ENCODE peak calls at places on chromosomes 4 and X, in five cellular contexts. V is activated CD8-positive, alpha-beta T cell treated with anti-CD3 and anti-CD28 coated beads for 36 hours; I is RWPE2; X is GM20000; M is upper lobe of left lung. L is an unnamed sample.

GRCh38 chr4:3649491-3649890 is 116.7 kb upstream of the ADRA2C start:
- DNase-seq in X (no peak), I (no peak), M (no peak), V (no peak), L (no peak)

GRCh38 chrX:15973941-15974340 is 119.3 kb upstream of the AP1S2 start:
- DNase-seq in X (no peak), I (no peak), V (no peak), M (peak), L (no peak)

GRCh38 chr4:68342139-68342538 is 7.8 kb downstream of the YTHDC1 start:
- DNase-seq in V (no peak), M (no peak), I (no peak), X (no peak), L (no peak)

GRCh38 chrX:130082244-130083106 is 27.8 kb downstream of the ELF4 start:
- DNase-seq in X (peak), M (peak), I (no peak), V (peak), L (no peak)

GRCh38 chr4:147596377-147596776 is 20.8 kb upstream of the TMEM184C start:
- DNase-seq in M (no peak), I (no peak), V (no peak), X (peak), L (no peak)

GRCh38 chrX:16125520-16126149 is 2.3 kb downstream of the GRPR start:
- DNase-seq in X (no peak), M (no peak), V (no peak), I (no peak), L (no peak)

GRCh38 chr4:80142396-80143304 is 54.7 kb upstream of the PRDM8 start:
- DNase-seq in M (no peak), V (no peak), X (no peak), I (no peak), L (no peak)

GRCh38 chr4:159979953-159980352 is 877.1 kb downstream of the RAPGEF2 start:
- DNase-seq in I (no peak), M (no peak), X (no peak), V (no peak), L (no peak)

GRCh38 chrX:115233497-115234219 is at the start of gene LRCH2:
- DNase-seq in X (no peak), I (no peak), M (peak), V (no peak), L (peak)

GRCh38 chrX:108735680-108736508 is 469 bp downstream of the IRS4 start:
- DNase-seq in V (no peak), M (no peak), X (peak), I (no peak), L (peak)

GRCh38 chrX:480861-481417 is 94.2 kb upstream of the PPP2R3B start:
- DNase-seq in I (peak), V (peak), M (no peak), X (no peak), L (no peak)

GRCh38 chrX:19855700-19856381 is 31.6 kb downstream of the SH3KBP1 start:
- DNase-seq in I (no peak), M (no peak), X (no peak), V (no peak), L (no peak)

GRCh38 chr4:77385124-77385969 is 220.3 kb upstream of the CXCL13 start:
- DNase-seq in X (peak), I (no peak), V (peak), M (peak), L (no peak)

GRCh38 chr4:149975172-149975571 is 103.1 kb upstream of the DCLK2 start:
- DNase-seq in M (no peak), X (no peak), V (no peak), I (no peak), L (no peak)

GRCh38 chrX:108257556-108257955 is 166.0 kb downstream of the ATG4A start:
- DNase-seq in V (no peak), M (no peak), I (no peak), X (no peak), L (no peak)

GRCh38 chr4:80173387-80173786 is 23.9 kb upstream of the PRDM8 start:
- DNase-seq in I (no peak), X (peak), V (peak), M (no peak), L (no peak)

DNA sequence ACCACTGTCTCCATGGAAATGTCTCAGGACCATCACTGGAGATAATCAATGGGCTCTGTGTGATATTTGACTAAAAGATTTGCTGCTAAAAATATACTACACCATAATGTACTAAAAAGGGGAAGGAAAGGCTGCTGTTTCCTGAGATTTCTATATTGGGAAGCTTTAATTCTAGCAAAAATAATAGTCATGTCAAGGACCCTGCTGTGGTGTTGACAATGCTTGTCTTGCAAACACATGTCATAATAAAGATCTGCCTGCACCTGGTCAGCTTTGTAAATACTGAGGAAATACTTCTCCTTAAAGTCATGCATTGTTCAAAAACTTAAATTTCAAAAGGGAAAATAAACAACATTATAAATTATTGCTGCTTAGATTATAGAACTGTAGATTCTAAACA is 417.9 kb downstream of the GPM6A start:
- DNase-seq in I (no peak), X (no peak), M (no peak), V (no peak), L (no peak)
- TF ChIP-seq CTCF in I (no peak), X (no peak), M (no peak), V (no peak), L (no peak)

GRCh38 chrX:43939187-43939926 is 33.8 kb downstream of the NDP start:
- DNase-seq in V (no peak), X (no peak), M (no peak), I (no peak), L (no peak)
- TF ChIP-seq CTCF in V (no peak), X (no peak), M (no peak), I (no peak), L (peak)

DNA sequence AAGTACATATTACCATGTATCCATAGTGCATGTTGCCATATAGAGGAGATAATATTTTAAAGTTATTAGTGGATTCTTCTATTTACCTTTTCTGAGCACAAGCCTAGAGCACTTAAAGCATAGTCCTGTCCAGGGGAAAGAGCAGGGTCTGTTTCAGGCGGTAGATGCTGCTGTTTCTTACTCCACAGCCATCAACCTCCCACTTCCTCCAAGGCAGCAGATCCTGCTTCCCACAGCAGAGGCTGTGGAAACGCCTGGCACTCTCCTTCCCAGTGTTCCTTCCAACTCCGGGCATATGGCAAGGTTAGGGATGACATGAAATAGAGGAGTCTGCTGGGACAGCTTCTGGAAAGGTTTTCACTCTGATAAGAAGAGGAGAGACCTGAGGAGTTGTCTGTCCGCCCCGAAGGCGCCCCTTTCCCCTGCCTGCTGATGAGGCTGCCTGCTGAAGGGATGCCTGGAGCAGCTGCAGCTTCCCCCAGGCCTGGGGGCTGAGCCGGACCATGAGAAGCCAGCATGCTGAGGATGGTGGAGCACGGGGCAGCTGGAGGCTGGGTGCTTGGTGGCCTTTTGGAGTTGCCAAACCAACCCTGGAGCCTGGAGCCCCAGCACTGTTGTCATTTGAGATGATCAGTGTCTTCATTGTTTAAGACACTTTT is 43.9 kb upstream of the SLC25A4 start:
- DNase-seq in V (no peak), I (no peak), X (no peak), M (no peak), L (no peak)
- TF ChIP-seq CTCF in V (no peak), I (no peak), X (no peak), M (no peak), L (no peak)

GRCh38 chrX:153333271-153333670 is 682 bp upstream of the ZNF275 start:
- DNase-seq in I (no peak), V (no peak), X (no peak), M (no peak), L (no peak)

GRCh38 chrX:153336988-153337387 is 3.0 kb downstream of the ZNF275 start:
- DNase-seq in I (no peak), V (no peak), M (no peak), X (no peak), L (no peak)

GRCh38 chrX:153336128-153336894 is 2.4 kb downstream of the ZNF275 start:
- DNase-seq in X (peak), I (no peak), M (no peak), V (peak), L (no peak)

GRCh38 chrX:153334654-153335295 is 822 bp downstream of the ZNF275 start:
- DNase-seq in V (peak), X (no peak), I (no peak), M (no peak), L (peak)

GRCh38 chrX:153333821-153334653 is at the start of gene ZNF275:
- DNase-seq in M (peak), X (peak), I (no peak), V (peak), L (peak)
- TF ChIP-seq CTCF in M (no peak), X (no peak), I (no peak), V (no peak), L (no peak)